ENCODE peak calls at places on chromosomes 4 and X, in seven cellular contexts. Q is mesenchymal stem cell; V is NCI-H1436; A is activated CD8-positive, alpha-beta T cell treated with anti-CD3 and anti-CD28 coated beads, Interleukin-2, amount 10 ng/mL, durations not matched to agents 7 days and 5 days; G is testis; S is T follicular helper cell; Z is fibroblast of the conjunctiva. U is an unnamed sample.

GRCh38 chr4:115332078-115332477 is 218.7 kb upstream of the NDST4 start:
- DNase-seq in Z (no peak), A (no peak), G (no peak), Q (peak), S (no peak), V (no peak), U (no peak)

GRCh38 chr4:91963489-91963888 is 340.3 kb upstream of the GRID2 start:
- DNase-seq in V (no peak), Z (peak), Q (peak), G (no peak), S (no peak), A (no peak), U (no peak)

GRCh38 chrX:118644378-118644777 is 83.0 kb upstream of the IL13RA1 start:
- DNase-seq in A (no peak), Q (peak), V (peak), S (no peak), Z (peak), G (no peak), U (peak)

GRCh38 chr4:921830-922331 is 10.2 kb downstream of the GAK start:
- DNase-seq in A (peak), Z (no peak), S (no peak), G (no peak), Q (no peak), V (no peak), U (no peak)

GRCh38 chr4:105909699-105910340 is 14.5 kb downstream of the NPNT start:
- DNase-seq in V (no peak), A (no peak), S (no peak), G (no peak), Q (no peak), Z (no peak), U (peak)

GRCh38 chrX:130552444-130553073 is 150.8 kb downstream of the RBMX2 start:
- DNase-seq in A (no peak), Q (no peak), S (no peak), G (no peak), Z (no peak), V (no peak), U (no peak)

GRCh38 chr4:8364141-8364540 is 76.4 kb downstream of the ACOX3 start:
- DNase-seq in Z (no peak), S (no peak), A (no peak), V (no peak), G (no peak), Q (no peak), U (no peak)

GRCh38 chrX:141814213-141814857 is 23.8 kb upstream of the MAGEC3 start:
- DNase-seq in V (no peak), A (no peak), S (no peak), G (no peak), Z (no peak), Q (no peak), U (no peak)

GRCh38 chr4:56730097-56730496 is 49.0 kb upstream of the HOPX start:
- DNase-seq in Q (no peak), V (no peak), S (no peak), Z (no peak), G (no peak), A (no peak), U (no peak)

GRCh38 chr4:155444695-155445094 is 67.9 kb upstream of the MAP9 start:
- DNase-seq in S (no peak), A (no peak), G (no peak), Q (no peak), V (no peak), Z (no peak), U (no peak)

GRCh38 chr4:116522922-116523321 is 562.5 kb downstream of the TRAM1L1 start:
- DNase-seq in A (no peak), Z (no peak), S (no peak), G (no peak), Q (no peak), V (no peak), U (no peak)

GRCh38 chr4:22129454-22130075 is 181.0 kb upstream of the KCNIP4 start:
- DNase-seq in Z (peak), Q (peak), S (no peak), V (peak), A (peak), G (peak), U (peak)

GRCh38 chr4:110793890-110794588 is 171.2 kb upstream of the PITX2 start:
- DNase-seq in G (no peak), A (no peak), Z (no peak), V (no peak), Q (peak), S (no peak), U (no peak)

GRCh38 chr4:40270609-40271008 is 64.5 kb upstream of the CHRNA9 start:
- DNase-seq in G (no peak), Z (no peak), Q (no peak), V (no peak), A (no peak), S (no peak), U (no peak)

GRCh38 chr4:148834804-148835598 is 392.8 kb upstream of the NR3C2 start:
- DNase-seq in A (no peak), V (no peak), S (no peak), Q (peak), G (no peak), Z (no peak), U (no peak)

GRCh38 chrX:46573896-46574336 is 351 bp downstream of the CHST7 start:
- DNase-seq in A (peak), Z (no peak), Q (peak), G (peak), S (peak), V (peak), U (no peak)

GRCh38 chr4:111391864-111392263 is 753.4 kb upstream of the FAM241A start:
- DNase-seq in Z (no peak), A (no peak), Q (no peak), V (no peak), G (no peak), S (no peak), U (no peak)

GRCh38 chrX:41722816-41723215 is 1.2 kb upstream of the GPR82 start:
- DNase-seq in G (no peak), A (no peak), V (no peak), Q (peak), Z (no peak), S (no peak), U (no peak)

GRCh38 chr4:106854970-106855369 is 181.1 kb downstream of the DKK2 start:
- DNase-seq in Q (no peak), Z (no peak), S (no peak), G (no peak), A (no peak), V (peak), U (no peak)

GRCh38 chrX:103012945-103013344 is 51.0 kb downstream of the BEX1 start:
- DNase-seq in A (no peak), G (no peak), S (no peak), Z (no peak), V (no peak), Q (no peak), U (no peak)

GRCh38 chr4:143083811-143084472 is 100.8 kb upstream of the USP38 start:
- DNase-seq in Q (no peak), V (no peak), A (no peak), G (no peak), Z (no peak), S (no peak), U (no peak)

GRCh38 chr4:3368841-3369760 is 72.7 kb upstream of the HGFAC start:
- DNase-seq in Q (peak), Z (no peak), V (no peak), S (no peak), G (no peak), A (no peak), U (no peak)

GRCh38 chr4:53895137-53895536 is 169.3 kb downstream of the CHIC2 start:
- DNase-seq in Q (no peak), S (no peak), G (no peak), A (no peak), Z (no peak), V (no peak), U (no peak)

GRCh38 chr4:8537041-8537461 is 43.1 kb upstream of the GPR78 start:
- DNase-seq in S (no peak), Z (peak), G (peak), A (no peak), V (no peak), Q (peak), U (peak)

GRCh38 chr4:20253799-20254409 is 2.2 kb downstream of the SLIT2 start:
- DNase-seq in V (no peak), A (no peak), S (no peak), Q (peak), Z (no peak), G (peak), U (no peak)